ENCODE peak calls at places on chromosomes 4 and X, in nine cellular contexts. J, B, X, P, H, Q, F, O and M are unnamed samples. For H3K4me1, the result is how much of the 10 kb centered on the place peaks cover.

GRCh38 chrX:72349190-72349589 is 43.5 kb upstream of the CITED1 start:
- DNase-seq in O (no peak), X (no peak), Q (no peak), J (no peak), H (no peak), F (no peak), B (no peak), P (no peak), M (no peak)

GRCh38 chrX:150544835-150545790 is 23.3 kb upstream of the MTM1 start:
- DNase-seq in Q (peak), J (no peak), B (no peak), O (no peak), H (no peak), F (no peak), P (no peak), X (no peak), M (no peak)

GRCh38 chr4:98260047-98260578 is 1.1 kb upstream of the RAP1GDS1 start:
- DNase-seq in P (peak), B (peak), F (peak), J (no peak), Q (peak), H (peak), X (no peak), O (peak), M (peak)

GRCh38 chr4:182496392-182496791 is 253.2 kb downstream of the TENM3 start:
- DNase-seq in H (no peak), X (no peak), Q (no peak), J (no peak), B (no peak), P (no peak), F (no peak), O (no peak), M (no peak)

GRCh38 chr4:68378226-68378625 is 28.3 kb upstream of the YTHDC1 start:
- DNase-seq in X (no peak), Q (no peak), O (no peak), F (no peak), P (no peak), B (no peak), H (no peak), J (no peak), M (no peak)

GRCh38 chrX:74421181-74422028 is at the start of gene SLC16A2:
- DNase-seq in H (peak), O (peak), P (peak), F (peak), Q (peak), J (peak), B (no peak), X (peak), M (peak)

GRCh38 chrX:123749643-123750042 is 16.8 kb upstream of the THOC2 start:
- DNase-seq in H (no peak), B (no peak), O (no peak), Q (no peak), F (no peak), J (no peak), P (no peak), X (no peak), M (no peak)

GRCh38 chr4:10659251-10659650 is 25.3 kb downstream of the CLNK start:
- DNase-seq in O (no peak), F (no peak), B (no peak), X (no peak), J (no peak), P (no peak), H (no peak), Q (no peak), M (no peak)

GRCh38 chr4:133759428-133759827 is 442.2 kb downstream of the PABPC4L start:
- DNase-seq in P (no peak), Q (no peak), X (no peak), F (no peak), B (no peak), J (no peak), H (no peak), O (no peak), M (no peak)

GRCh38 chr4:20428410-20429160 is 176.9 kb downstream of the SLIT2 start:
- DNase-seq in Q (no peak), B (no peak), F (no peak), J (peak), H (no peak), O (no peak), X (peak), P (no peak), M (no peak)

GRCh38 chr4:121950680-121951569 is 935 bp downstream of the TRPC3 start:
- DNase-seq in B (no peak), O (peak), H (peak), Q (peak), P (no peak), X (peak), F (no peak), J (peak), M (peak)

GRCh38 chr4:26860157-26860921 is at the start of gene STIM2:
- DNase-seq in P (peak), F (peak), Q (peak), J (peak), X (peak), H (peak), B (peak), O (peak), M (peak)

GRCh38 chr4:121675715-121676114 is 21.1 kb downstream of the ANXA5 start:
- DNase-seq in H (no peak), Q (no peak), O (no peak), F (no peak), B (peak), X (peak), J (peak), P (no peak), M (no peak)

GRCh38 chr4:122673252-122673651 is 52.4 kb upstream of the IL21 start:
- DNase-seq in F (no peak), Q (no peak), X (peak), O (no peak), J (no peak), P (no peak), B (no peak), H (no peak), M (no peak)

GRCh38 chr4:24809376-24809775 is 14.0 kb downstream of the SOD3 start:
- DNase-seq in B (no peak), Q (no peak), P (no peak), O (no peak), F (no peak), X (peak), H (no peak), J (no peak), M (no peak)

GRCh38 chr4:120773641-120774040 is 148.9 kb downstream of the PRDM5 start:
- DNase-seq in J (peak), F (no peak), H (no peak), X (no peak), O (no peak), B (no peak), Q (no peak), P (no peak), M (no peak)

GRCh38 chrX:40733691-40734090 is 1.7 kb downstream of the MED14 start:
- DNase-seq in J (no peak), F (no peak), P (no peak), B (no peak), X (peak), Q (no peak), H (no peak), O (no peak), M (no peak)

GRCh38 chrX:79170632-79171031 is 26.1 kb downstream of the GPR174 start:
- DNase-seq in J (no peak), F (no peak), O (no peak), H (no peak), Q (no peak), P (no peak), X (no peak), B (no peak), M (no peak)

GRCh38 chr4:80074059-80074458 is 1.0 kb upstream of the ANTXR2 start:
- DNase-seq in F (no peak), Q (no peak), P (no peak), J (no peak), O (no peak), B (no peak), X (no peak), H (no peak), M (no peak)

GRCh38 chr4:102606846-102607440 is 105.8 kb downstream of the NFKB1 start:
- DNase-seq in B (no peak), O (no peak), P (no peak), H (no peak), X (no peak), Q (no peak), F (no peak), J (no peak), M (peak)

GRCh38 chr4:20462426-20463175 is 210.9 kb downstream of the SLIT2 start:
- DNase-seq in O (no peak), X (peak), J (peak), H (no peak), B (no peak), Q (no peak), F (no peak), P (no peak), M (no peak)

GRCh38 chr4:88442636-88443260 is 14.2 kb upstream of the HERC5 start:
- DNase-seq in F (no peak), J (no peak), X (no peak), B (no peak), Q (no peak), H (no peak), O (no peak), P (no peak), M (no peak)

GRCh38 chrX:40504801-40505605 is 75.8 kb upstream of the ATP6AP2 start:
- DNase-seq in F (no peak), H (no peak), P (no peak), B (no peak), J (peak), Q (no peak), O (no peak), X (peak), M (no peak)

GRCh38 chrX:109261279-109261678 is 220.6 kb downstream of the GUCY2F start:
- DNase-seq in Q (no peak), F (no peak), P (no peak), H (no peak), B (no peak), O (no peak), J (no peak), X (no peak), M (no peak)

GRCh38 chr4:184288451-184289178 is 70.9 kb upstream of the ENPP6 start:
- DNase-seq in X (no peak), P (no peak), F (no peak), O (peak), B (no peak), H (no peak), Q (no peak), J (no peak), M (peak)

GRCh38 chr4:84814100-84814750 is 152.3 kb downstream of the WDFY3 start:
- DNase-seq in H (no peak), F (peak), B (peak), J (peak), Q (no peak), X (peak), O (no peak), P (no peak), M (peak)

GRCh38 chr4:186723207-186724047 is at the start of gene FAT1:
- DNase-seq in J (peak), O (peak), B (peak), Q (peak), F (no peak), H (peak), P (peak), X (peak), M (peak)

GRCh38 chr4:23533859-23534258 is 356.0 kb downstream of the PPARGC1A start:
- DNase-seq in H (no peak), O (no peak), J (no peak), B (no peak), P (no peak), F (no peak), X (no peak), Q (no peak), M (no peak)

GRCh38 chr4:124934921-124935320 is 222.4 kb upstream of the ANKRD50 start:
- DNase-seq in H (no peak), F (no peak), J (no peak), Q (no peak), X (no peak), O (no peak), P (no peak), B (no peak), M (no peak)
- H3K4me1 ChIP-seq in H (under half), F (under half), J (under half), Q (under half), X (under half), O (under half), P (under half), B (under half), M (under half)

DNA sequence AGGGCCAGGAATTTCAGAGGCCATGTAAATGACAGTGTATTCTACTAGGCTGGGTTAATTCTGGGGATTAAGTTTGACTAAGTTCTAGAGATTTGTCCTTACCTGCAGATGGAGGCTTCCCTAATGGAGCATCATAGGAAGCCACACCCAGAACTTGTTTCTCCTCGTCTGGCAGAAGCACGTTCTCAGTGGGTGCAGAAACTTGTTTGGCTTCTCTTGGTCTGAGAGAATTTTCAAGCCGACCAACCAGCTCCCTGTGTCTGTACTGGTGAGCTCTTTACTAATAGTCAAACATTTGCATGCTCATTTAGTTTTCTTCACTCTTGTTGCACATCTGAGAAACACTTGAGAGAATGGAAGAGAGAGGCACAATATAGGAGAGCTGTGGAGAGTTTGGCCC is 906 bp upstream of the ATP10D start:
- DNase-seq in J (no peak), Q (no peak), F (no peak), H (no peak), B (no peak), O (no peak), P (no peak), X (no peak), M (no peak)
- H3K4me3 ChIP-seq in J (no peak), Q (no peak), F (no peak), H (no peak), B (no peak), O (no peak), P (no peak), X (no peak), M (no peak)

GRCh38 chr4:16136771-16137170 is 52.9 kb upstream of the PROM1 start:
- DNase-seq in O (no peak), J (no peak), Q (no peak), X (no peak), F (no peak), H (no peak), B (no peak), P (no peak), M (no peak)

GRCh38 chr4:16139066-16139945 is 55.5 kb upstream of the PROM1 start:
- DNase-seq in J (no peak), B (no peak), H (no peak), O (peak), X (no peak), Q (no peak), F (no peak), P (no peak), M (no peak)

GRCh38 chr4:16133406-16133805 is 49.6 kb upstream of the PROM1 start:
- DNase-seq in O (no peak), J (no peak), F (no peak), B (no peak), H (no peak), Q (no peak), X (no peak), P (no peak), M (no peak)

GRCh38 chr4:16140520-16141249 is 56.9 kb upstream of the PROM1 start:
- DNase-seq in P (no peak), Q (no peak), X (peak), O (peak), J (peak), B (peak), F (peak), H (no peak), M (peak)

DNA sequence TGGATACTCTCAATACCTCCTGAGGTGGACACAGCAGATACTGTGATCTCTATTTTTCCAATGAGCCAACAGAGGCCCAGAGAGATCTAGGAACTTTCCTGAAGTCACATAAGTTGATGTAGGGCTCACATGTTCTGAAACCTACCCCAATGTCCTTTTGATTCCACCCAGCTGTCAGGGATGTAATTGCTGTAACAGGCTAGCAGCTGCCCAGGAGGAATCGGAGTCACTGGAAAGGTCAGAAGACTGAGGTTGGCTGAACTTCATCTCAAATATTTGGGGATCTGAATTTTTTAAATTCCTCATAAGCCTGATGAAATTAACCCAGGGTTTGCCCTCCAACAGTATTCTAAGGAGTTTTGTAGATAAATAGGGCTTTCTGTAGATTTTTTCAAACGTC is 52.5 kb upstream of the PROM1 start:
- DNase-seq in H (no peak), F (no peak), Q (no peak), P (no peak), O (no peak), B (no peak), J (no peak), X (no peak), M (no peak)
- H3K4me1 ChIP-seq in H (under half), F (under half), Q (under half), P (under half), O (under half), B (half or more), J (under half), X (under half), M (under half)

GRCh38 chrX:20383487-20383886 is 116.8 kb upstream of the RPS6KA3 start:
- DNase-seq in H (no peak), X (no peak), J (no peak), F (no peak), B (no peak), P (no peak), Q (no peak), O (no peak), M (no peak)
- H3K4me3 ChIP-seq in H (no peak), X (no peak), J (no peak), F (no peak), B (no peak), P (no peak), Q (no peak), O (no peak), M (no peak)